ENCODE peak calls at places on chromosomes 13 and 19, in four cellular contexts. H is brain microvascular endothelial cell, Y is GM23248, W is uterus. X is an unnamed sample. For H3K27me3, the result is how much of the 10 kb centered on the place peaks cover.

GRCh38 chr13:51645154-51645650 is 60.9 kb downstream of the WDFY2 start:
- DNase-seq in W (no peak), Y (peak), H (peak), X (peak)

GRCh38 chr19:328025-328505 is 16.5 kb downstream of the MIER2 start:
- DNase-seq in Y (peak), H (no peak), W (no peak), X (no peak)

GRCh38 chr13:105665284-105665683 is 870.2 kb downstream of the EFNB2 start:
- DNase-seq in Y (no peak), W (no peak), H (peak), X (peak)

GRCh38 chr13:26343816-26344215 is 89.9 kb downstream of the CDK8 start:
- DNase-seq in H (no peak), Y (no peak), W (no peak), X (no peak)

GRCh38 chr13:29513002-29513980 is 82.2 kb downstream of the SLC7A1 start:
- DNase-seq in W (no peak), H (no peak), Y (peak), X (no peak)

GRCh38 chr13:31846984-31847752 is 107.8 kb downstream of the RXFP2 start:
- DNase-seq in Y (peak), H (no peak), W (no peak), X (peak)

GRCh38 chr19:55251296-55252081 is 7.3 kb downstream of the PPP6R1 start:
- DNase-seq in H (peak), Y (peak), W (no peak), X (no peak)

GRCh38 chr13:53250272-53250875 is 221.8 kb downstream of the OLFM4 start:
- DNase-seq in W (no peak), Y (peak), H (peak), X (peak)

GRCh38 chr13:26658491-26658890 is 101.0 kb downstream of the WASF3 start:
- DNase-seq in W (no peak), Y (no peak), H (no peak), X (no peak)

GRCh38 chr13:109010912-109011311 is 381.5 kb downstream of the MYO16 start:
- DNase-seq in Y (no peak), W (no peak), H (peak), X (no peak)

GRCh38 chr13:38819053-38819452 is 132.2 kb downstream of the FREM2 start:
- DNase-seq in W (peak), H (peak), Y (no peak), X (peak)

GRCh38 chr13:40384976-40385857 is 281.2 kb downstream of the FOXO1 start:
- DNase-seq in W (no peak), Y (no peak), H (no peak), X (no peak)

GRCh38 chr13:20550799-20551198 is 16.2 kb upstream of the IFT88 start:
- DNase-seq in W (no peak), H (no peak), Y (no peak), X (no peak)

GRCh38 chr19:42468273-42468796 is 25.6 kb upstream of the CXCL17 start:
- DNase-seq in H (peak), W (no peak), Y (peak), X (peak)

GRCh38 chr13:113882266-113882627 is 18.4 kb upstream of the GAS6 start:
- DNase-seq in Y (no peak), H (no peak), W (peak), X (no peak)

GRCh38 chr13:21684576-21684975 is 13.7 kb downstream of the FGF9 start:
- DNase-seq in H (no peak), W (no peak), Y (peak), X (no peak)
- H3K27me3 ChIP-seq in H (under half), W (under half), Y (under half), X (under half)

DNA sequence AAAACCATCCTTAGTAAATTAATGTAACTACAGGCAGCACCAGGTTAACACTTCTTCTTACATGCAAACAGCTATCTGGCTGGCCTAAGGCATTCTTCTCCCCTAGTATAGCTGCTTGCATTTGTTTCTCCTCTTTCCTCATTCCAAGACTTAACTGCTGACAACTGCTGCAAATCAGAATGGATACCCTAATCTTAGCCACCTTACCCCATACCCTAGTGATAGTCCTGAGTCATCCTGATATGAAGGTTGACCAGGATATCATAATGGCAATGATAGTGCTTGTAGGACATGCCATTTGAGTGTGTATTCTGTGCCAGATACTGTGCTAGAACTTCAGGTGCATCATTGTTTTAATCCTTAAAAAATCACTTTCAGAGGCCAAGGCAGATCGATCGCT is 138.2 kb upstream of the MAB21L1 start:
- DNase-seq in H (no peak), Y (no peak), W (no peak), X (no peak)
- H3K27me3 ChIP-seq in H (under half), Y (under half), W (under half), X (under half)

DNA sequence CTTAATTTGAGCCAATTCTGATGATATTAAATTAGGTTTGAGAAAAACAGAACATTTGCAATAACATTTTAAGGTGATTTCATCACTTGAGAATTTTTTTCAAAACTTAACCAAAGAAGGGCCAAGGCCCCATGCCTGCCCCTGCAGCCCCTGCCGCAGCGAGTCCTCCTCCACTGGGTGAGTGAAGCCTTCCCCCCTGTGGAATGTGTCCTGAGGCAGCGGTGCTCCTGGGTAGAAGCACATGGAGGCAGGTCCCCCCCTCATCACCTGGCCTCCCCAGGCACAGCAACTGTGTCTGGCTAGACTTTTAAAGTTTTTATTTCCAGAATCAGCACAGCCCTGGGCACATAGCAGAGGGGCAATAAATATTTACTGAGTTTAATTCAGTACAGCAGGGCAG is 10.8 kb downstream of the SOX1 start:
- DNase-seq in Y (no peak), W (no peak), H (no peak), X (no peak)
- H3K27me3 ChIP-seq in Y (under half), W (under half), H (under half), X (under half)

GRCh38 chr19:45645068-45645630 is 6.0 kb upstream of the EML2 start:
- DNase-seq in W (no peak), Y (no peak), H (no peak), X (no peak)
- H3K27me3 ChIP-seq in W (under half), Y (under half), H (under half), X (under half)

DNA sequence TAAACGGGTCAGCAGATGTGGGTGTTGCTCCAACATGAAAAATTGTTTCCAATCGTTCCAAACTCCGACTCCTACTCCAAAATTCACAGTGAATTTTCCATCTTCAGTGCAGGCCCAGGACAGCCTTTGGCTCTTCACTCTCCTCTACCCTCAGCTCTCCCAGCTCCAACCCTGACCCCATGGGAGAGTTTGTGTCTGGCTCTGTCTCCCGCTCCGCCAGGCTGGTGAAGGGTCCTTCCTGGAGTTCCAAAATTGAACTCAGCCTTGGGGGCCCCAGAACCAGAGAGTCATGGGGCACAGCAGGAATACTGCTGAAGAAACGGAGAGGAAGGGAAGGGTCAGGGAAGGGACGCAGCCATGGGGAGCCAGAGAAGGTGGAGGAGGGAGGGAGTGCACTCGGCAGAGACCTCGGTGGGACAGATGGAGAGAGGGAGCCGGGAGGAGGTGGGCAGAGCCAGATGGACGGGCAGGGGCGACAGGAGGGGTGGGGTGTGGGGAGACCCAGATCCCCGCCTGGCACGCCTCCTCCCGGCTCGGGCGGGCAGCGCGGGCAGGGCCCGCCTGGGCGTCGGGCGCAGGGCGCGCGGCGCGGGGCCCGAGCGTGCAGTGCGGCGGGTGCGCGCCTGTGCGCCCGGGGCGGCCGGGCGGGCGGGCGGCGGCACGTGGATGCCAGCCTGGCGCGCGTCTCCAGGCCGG is 45.7 kb downstream of the CELF5 start:
- DNase-seq in H (no peak), Y (no peak), W (no peak), X (peak)
- H3K27me3 ChIP-seq in H (under half), Y (half or more), W (under half), X (half or more)

X was measured in adipocyte.